ENCODE peak calls at places on chromosomes 11 and 22, in four cellular contexts. One of them, this sample, is unnamed.

GRCh38 chr11:70556884-70557741 is 158.8 kb downstream of the CTTN start:
- DNase-seq in uterus: no peak
- DNase-seq in epithelial cell of esophagus: peak; percentile 21
- DNase-seq in AG09309: no peak
- DNase-seq in this sample: no peak

GRCh38 chr11:57240757-57241156 is 3.7 kb upstream of the APLNR start:
- DNase-seq in uterus: no peak
- DNase-seq in epithelial cell of esophagus: no peak
- DNase-seq in AG09309: no peak
- DNase-seq in this sample: no peak

GRCh38 chr11:1640076-1640946 is 10.7 kb downstream of the KRTAP5-5 start:
- DNase-seq in uterus: no peak
- DNase-seq in epithelial cell of esophagus: peak; percentile 48
- DNase-seq in AG09309: no peak
- DNase-seq in this sample: peak; percentile 75

GRCh38 chr22:44711701-44712100 is 9.7 kb downstream of the PRR5 start:
- DNase-seq in uterus: no peak
- DNase-seq in epithelial cell of esophagus: no peak
- DNase-seq in AG09309: no peak
- DNase-seq in this sample: no peak

GRCh38 chr11:120545813-120546212 is 34.3 kb downstream of the GRIK4 start:
- DNase-seq in uterus: no peak
- DNase-seq in epithelial cell of esophagus: no peak
- DNase-seq in AG09309: no peak
- DNase-seq in this sample: no peak

GRCh38 chr11:84855846-84856245 is 771.3 kb downstream of the DLG2 start:
- DNase-seq in uterus: no peak
- DNase-seq in epithelial cell of esophagus: peak; percentile 49
- DNase-seq in AG09309: peak; percentile 3
- DNase-seq in this sample: no peak

GRCh38 chr22:22959147-22959827 is 71.7 kb downstream of the IGLL5 start:
- DNase-seq in uterus: peak; percentile 61
- DNase-seq in epithelial cell of esophagus: peak; percentile 75
- DNase-seq in AG09309: no peak
- DNase-seq in this sample: no peak

GRCh38 chr11:60899021-60899936 is 7.1 kb downstream of the PRPF19 start:
- DNase-seq in uterus: no peak
- DNase-seq in epithelial cell of esophagus: peak; percentile 70
- DNase-seq in AG09309: no peak
- DNase-seq in this sample: peak; percentile 52

GRCh38 chr11:40338739-40339138 is 1120.7 kb downstream of the LRRC4C start:
- DNase-seq in uterus: no peak
- DNase-seq in epithelial cell of esophagus: peak; percentile 76
- DNase-seq in AG09309: no peak
- DNase-seq in this sample: no peak

GRCh38 chr11:108340958-108341357 is 118.1 kb downstream of the ATM start:
- DNase-seq in uterus: no peak
- DNase-seq in epithelial cell of esophagus: peak; percentile 97
- DNase-seq in AG09309: no peak
- DNase-seq in this sample: no peak

GRCh38 chr11:79940976-79941735 is 500.3 kb upstream of the TENM4 start:
- DNase-seq in uterus: no peak
- DNase-seq in epithelial cell of esophagus: peak; percentile 79
- DNase-seq in AG09309: no peak
- DNase-seq in this sample: no peak

GRCh38 chr11:1193326-1194230 is 29.3 kb upstream of the MUC5B start:
- DNase-seq in uterus: peak; percentile 8
- DNase-seq in epithelial cell of esophagus: no peak
- DNase-seq in AG09309: no peak
- DNase-seq in this sample: no peak

GRCh38 chr22:40782521-40782920 is 36.6 kb downstream of the SLC25A17 start:
- DNase-seq in uterus: no peak
- DNase-seq in epithelial cell of esophagus: peak; percentile 85
- DNase-seq in AG09309: no peak
- DNase-seq in this sample: no peak

GRCh38 chr11:124240621-124241397 is at the start of gene OR8G1:
- DNase-seq in uterus: no peak
- DNase-seq in epithelial cell of esophagus: no peak
- DNase-seq in AG09309: no peak
- DNase-seq in this sample: no peak

GRCh38 chr11:20373102-20373501 is 9.6 kb downstream of the HTATIP2 start:
- DNase-seq in uterus: no peak
- DNase-seq in epithelial cell of esophagus: no peak
- DNase-seq in AG09309: no peak
- DNase-seq in this sample: no peak

GRCh38 chr11:65487467-65488272 is 11.2 kb upstream of the MALAT1 start:
- DNase-seq in uterus: peak; percentile 98
- DNase-seq in epithelial cell of esophagus: peak; percentile 100
- DNase-seq in AG09309: peak; percentile 100
- DNase-seq in this sample: peak; percentile 79

GRCh38 chr11:22342599-22343138 is 4.5 kb downstream of the SLC17A6 start:
- DNase-seq in uterus: no peak
- DNase-seq in epithelial cell of esophagus: no peak
- DNase-seq in AG09309: no peak
- DNase-seq in this sample: no peak

GRCh38 chr11:43579171-43579918 is 101.2 kb upstream of the HSD17B12 start:
- DNase-seq in uterus: no peak
- DNase-seq in epithelial cell of esophagus: peak; percentile 59
- DNase-seq in AG09309: no peak
- DNase-seq in this sample: peak; percentile 76

GRCh38 chr11:16788141-16789060 is 50.0 kb downstream of the C11orf58 start:
- DNase-seq in uterus: peak; percentile 43
- DNase-seq in epithelial cell of esophagus: peak; percentile 99
- DNase-seq in AG09309: no peak
- DNase-seq in this sample: peak; percentile 76

GRCh38 chr11:120212926-120213325 is 2.1 kb downstream of the OAF start:
- DNase-seq in uterus: no peak
- DNase-seq in epithelial cell of esophagus: no peak
- DNase-seq in AG09309: no peak
- DNase-seq in this sample: no peak

GRCh38 chr11:75667831-75668507 is 869 bp downstream of the MAP6 start:
- DNase-seq in uterus: peak; percentile 65
- DNase-seq in epithelial cell of esophagus: peak; percentile 28
- DNase-seq in AG09309: no peak
- DNase-seq in this sample: peak; percentile 85

GRCh38 chr11:34139346-34139745 is 33.9 kb downstream of the NAT10 start:
- DNase-seq in uterus: no peak
- DNase-seq in epithelial cell of esophagus: no peak
- DNase-seq in AG09309: no peak
- DNase-seq in this sample: no peak

GRCh38 chr11:47577460-47578041 is 1.2 kb downstream of the KBTBD4 start:
- DNase-seq in uterus: no peak
- DNase-seq in epithelial cell of esophagus: no peak
- DNase-seq in AG09309: no peak
- DNase-seq in this sample: no peak

GRCh38 chr11:62195945-62196344 is 5.9 kb downstream of the SCGB1D1 start:
- DNase-seq in uterus: no peak
- DNase-seq in epithelial cell of esophagus: no peak
- DNase-seq in AG09309: no peak
- DNase-seq in this sample: no peak

GRCh38 chr11:9320047-9320446 is 5.7 kb upstream of the TMEM41B start:
- DNase-seq in uterus: no peak
- DNase-seq in epithelial cell of esophagus: peak; percentile 44
- DNase-seq in AG09309: no peak
- DNase-seq in this sample: no peak

GRCh38 chr11:17594686-17595192 is 47.7 kb downstream of the OTOG start:
- DNase-seq in uterus: no peak
- DNase-seq in epithelial cell of esophagus: no peak
- DNase-seq in AG09309: no peak
- DNase-seq in this sample: no peak

GRCh38 chr11:131675489-131675888 is 305.1 kb downstream of the NTM start:
- DNase-seq in uterus: no peak
- DNase-seq in epithelial cell of esophagus: no peak
- DNase-seq in AG09309: no peak
- DNase-seq in this sample: no peak

GRCh38 chr11:94171693-94172440 is 43.2 kb downstream of the PANX1 start:
- DNase-seq in uterus: no peak
- DNase-seq in epithelial cell of esophagus: peak; percentile 43
- DNase-seq in AG09309: no peak
- DNase-seq in this sample: peak; percentile 36

GRCh38 chr22:41902932-41903421 is 11.9 kb downstream of the SHISA8 start:
- DNase-seq in uterus: no peak
- DNase-seq in epithelial cell of esophagus: no peak
- DNase-seq in AG09309: no peak
- DNase-seq in this sample: no peak

GRCh38 chr11:47467372-47467771 is 18.4 kb upstream of the RAPSN start:
- DNase-seq in uterus: no peak
- DNase-seq in epithelial cell of esophagus: no peak
- DNase-seq in AG09309: no peak
- DNase-seq in this sample: no peak

GRCh38 chr11:122204206-122204605 is 88.2 kb upstream of the BLID start:
- DNase-seq in uterus: no peak
- DNase-seq in epithelial cell of esophagus: no peak
- DNase-seq in AG09309: no peak
- DNase-seq in this sample: no peak

GRCh38 chr22:46376908-46377565 is 41.5 kb downstream of the TRMU start:
- DNase-seq in uterus: no peak
- DNase-seq in epithelial cell of esophagus: no peak
- DNase-seq in AG09309: no peak
- DNase-seq in this sample: no peak

GRCh38 chr11:124746621-124747243 is 5.3 kb downstream of the VSIG2 start:
- DNase-seq in uterus: peak; percentile 47
- DNase-seq in epithelial cell of esophagus: peak; percentile 84
- DNase-seq in AG09309: no peak
- DNase-seq in this sample: peak; percentile 95

DNA sequence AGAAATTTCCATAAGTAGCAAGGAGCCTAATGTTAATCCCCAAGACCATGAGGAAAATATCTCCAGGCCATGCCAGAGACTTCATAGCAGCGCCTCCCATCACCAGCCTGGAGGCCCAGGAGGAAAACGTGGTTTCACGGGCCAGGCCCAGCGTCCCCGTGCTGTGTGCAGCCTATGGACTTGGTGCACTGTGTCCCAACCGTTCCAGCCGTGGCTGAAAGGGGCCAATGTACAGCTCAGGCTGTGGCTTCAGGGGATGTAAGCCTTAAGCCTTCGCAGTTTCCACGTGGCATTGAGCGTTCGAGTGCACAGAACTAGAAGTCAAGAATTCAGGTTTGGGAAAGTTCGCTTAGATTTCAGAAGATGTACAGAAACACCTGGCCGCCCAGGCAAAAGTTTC is 510.7 kb downstream of the CNTN5 start:
- DNase-seq in uterus: no peak
- DNase-seq in epithelial cell of esophagus: no peak
- DNase-seq in AG09309: no peak
- DNase-seq in this sample: no peak
- TF ChIP-seq CTCF in uterus: no peak
- TF ChIP-seq CTCF in epithelial cell of esophagus: no peak
- TF ChIP-seq CTCF in AG09309: no peak
- TF ChIP-seq CTCF in this sample: no peak

DNA sequence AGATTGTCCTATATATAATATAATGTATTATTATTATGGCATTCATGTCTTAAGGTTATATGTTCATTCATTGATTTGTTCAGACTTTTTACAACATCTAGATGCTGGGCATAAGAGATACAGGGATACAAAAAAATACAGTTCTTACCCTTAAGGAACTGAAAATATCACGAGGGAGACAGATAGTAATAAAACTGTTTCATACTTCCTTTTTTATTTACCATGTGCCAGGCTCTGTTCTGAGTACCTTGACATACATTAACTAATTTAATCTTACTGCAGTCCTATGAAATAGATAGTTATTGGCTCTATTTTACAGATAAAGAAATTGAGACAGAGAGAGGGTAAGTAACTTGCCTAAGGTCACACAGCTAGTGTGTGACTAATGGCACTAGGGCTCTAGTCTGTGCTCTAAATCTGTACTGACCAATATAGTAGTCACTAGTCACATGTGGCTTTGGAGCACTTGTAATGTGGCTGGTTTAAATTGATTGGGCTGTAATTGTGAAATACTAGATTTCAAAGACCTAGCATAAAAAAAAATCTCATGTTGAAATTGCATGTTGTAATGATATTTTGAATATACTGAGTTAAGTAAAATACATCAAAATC is 21.3 kb downstream of the TRIM44 start:
- DNase-seq in uterus: no peak
- DNase-seq in epithelial cell of esophagus: peak; percentile 50
- DNase-seq in AG09309: no peak
- DNase-seq in this sample: no peak
- TF ChIP-seq CTCF in uterus: no peak
- TF ChIP-seq CTCF in epithelial cell of esophagus: no peak
- TF ChIP-seq CTCF in AG09309: no peak
- TF ChIP-seq CTCF in this sample: no peak

GRCh38 chr11:2699531-2700414 is at the start of gene KCNQ1OT1:
- DNase-seq in uterus: peak; percentile 92
- DNase-seq in epithelial cell of esophagus: peak; percentile 93
- DNase-seq in AG09309: peak; percentile 76
- DNase-seq in this sample: peak; percentile 98

GRCh38 chr11:2697871-2698270 is 1.9 kb downstream of the KCNQ1OT1 start:
- DNase-seq in uterus: no peak
- DNase-seq in epithelial cell of esophagus: peak; percentile 60
- DNase-seq in AG09309: no peak
- DNase-seq in this sample: no peak

GRCh38 chr11:2700415-2701211 is 819 bp upstream of the KCNQ1OT1 start:
- DNase-seq in uterus: peak; percentile 61
- DNase-seq in epithelial cell of esophagus: peak; percentile 32
- DNase-seq in AG09309: no peak
- DNase-seq in this sample: peak; percentile 74

GRCh38 chr11:2699185-2699530 is 636 bp downstream of the KCNQ1OT1 start:
- DNase-seq in uterus: peak; percentile 26
- DNase-seq in epithelial cell of esophagus: peak; percentile 27
- DNase-seq in AG09309: no peak
- DNase-seq in this sample: no peak

DNA sequence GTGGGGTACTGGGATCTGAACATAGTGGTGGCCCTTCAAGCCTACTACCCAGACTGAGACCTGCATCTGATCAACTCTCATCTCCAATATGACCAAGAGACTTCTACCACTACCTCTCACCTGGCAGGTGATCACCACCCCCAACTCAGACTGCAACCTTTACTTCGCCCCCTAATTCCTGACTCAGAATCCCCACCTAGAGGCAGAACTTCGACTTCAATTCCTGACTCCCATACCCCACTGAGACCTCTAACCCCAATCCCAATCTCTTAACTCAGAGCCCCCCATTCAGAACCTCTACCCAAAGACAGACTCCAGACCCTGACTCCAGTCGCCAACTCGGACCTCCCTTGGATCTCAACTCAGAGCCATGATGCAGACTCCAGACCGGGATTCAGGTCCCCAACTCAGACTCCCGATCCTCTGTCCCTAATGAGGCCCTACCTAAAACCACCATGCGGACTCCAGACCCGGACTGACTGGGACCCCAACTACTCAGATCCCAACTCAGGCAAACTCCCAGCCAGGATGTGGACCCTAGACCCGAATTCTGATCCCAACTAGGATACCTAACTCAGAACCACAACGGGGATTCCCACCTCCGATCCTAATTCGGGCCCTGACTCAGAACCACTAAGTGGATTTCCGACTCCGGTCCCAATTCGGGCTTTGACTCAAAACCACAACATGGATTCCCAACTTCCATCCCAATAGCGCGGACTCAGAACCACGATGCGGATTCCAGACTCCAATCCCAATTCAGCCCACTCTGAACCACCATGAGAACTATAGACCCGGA is 1.2 kb downstream of the KCNQ1OT1 start:
- DNase-seq in uterus: no peak
- DNase-seq in epithelial cell of esophagus: peak; percentile 4
- DNase-seq in AG09309: no peak
- DNase-seq in this sample: no peak
- TF ChIP-seq CTCF in uterus: no peak
- TF ChIP-seq CTCF in epithelial cell of esophagus: peak; percentile 3
- TF ChIP-seq CTCF in AG09309: no peak
- TF ChIP-seq CTCF in this sample: peak; percentile 6

GRCh38 chr11:6603287-6604080 is at the start of the genes ILK and RRP8:
- DNase-seq in uterus: peak; percentile 92
- DNase-seq in epithelial cell of esophagus: peak; percentile 95
- DNase-seq in AG09309: peak; percentile 34
- DNase-seq in this sample: peak; percentile 93
- TF ChIP-seq CTCF in uterus: peak; percentile 66
- TF ChIP-seq CTCF in epithelial cell of esophagus: no peak
- TF ChIP-seq CTCF in AG09309: peak; percentile 29
- TF ChIP-seq CTCF in this sample: no peak

This sample was measured in GM13977.